ENCODE peak calls at places on chromosome 14, in six cellular contexts. Y is psoas muscle, T is stomach, S is adipocyte, A is NT2/D1, G is esophagus squamous epithelium. R is an unnamed sample.

GRCh38 chr14:99075771-99076370 is 196.1 kb downstream of the BCL11B start:
- DNase-seq in Y (no peak), T (no peak), S (no peak), A (no peak), G (no peak), R (no peak)

GRCh38 chr14:25006961-25007795 is 42.8 kb downstream of the STXBP6 start:
- DNase-seq in Y (no peak), T (no peak), S (peak), A (no peak), G (no peak), R (no peak)

GRCh38 chr14:58777541-58777979 is 139.8 kb downstream of the DACT1 start:
- DNase-seq in Y (no peak), T (no peak), S (no peak), A (no peak), G (no peak), R (no peak)

GRCh38 chr14:24051789-24052655 is at the start of gene CARMIL3:
- DNase-seq in Y (peak), T (peak), S (peak), A (no peak), G (no peak), R (peak)

GRCh38 chr14:104688755-104689619 is at the start of gene INF2:
- DNase-seq in Y (peak), T (peak), S (peak), A (no peak), G (no peak), R (peak)

GRCh38 chr14:91246051-91246852 is 1.7 kb upstream of the GPR68 start:
- DNase-seq in Y (no peak), T (no peak), S (no peak), A (no peak), G (no peak), R (no peak)

GRCh38 chr14:49641697-49642129 is 6.7 kb upstream of the DNAAF2 start:
- DNase-seq in Y (no peak), T (peak), S (no peak), A (no peak), G (no peak), R (no peak)

GRCh38 chr14:30799933-30800332 is 74.4 kb upstream of the COCH start:
- DNase-seq in Y (no peak), T (no peak), S (no peak), A (no peak), G (no peak), R (no peak)

GRCh38 chr14:68160269-68160668 is 340.7 kb downstream of the RAD51B start:
- DNase-seq in Y (no peak), T (no peak), S (peak), A (no peak), G (no peak), R (no peak)

GRCh38 chr14:30450620-30451019 is 108.3 kb upstream of the G2E3 start:
- DNase-seq in Y (no peak), T (no peak), S (peak), A (no peak), G (no peak), R (no peak)

GRCh38 chr14:105199093-105199492 is 18.0 kb upstream of the NUDT14 start:
- DNase-seq in Y (no peak), T (no peak), S (no peak), A (no peak), G (no peak), R (no peak)

GRCh38 chr14:74954232-74954946 is 1.0 kb downstream of the PGF start:
- DNase-seq in Y (no peak), T (no peak), S (no peak), A (no peak), G (no peak), R (no peak)

GRCh38 chr14:65373011-65373670 is 39.4 kb upstream of the FUT8 start:
- DNase-seq in Y (no peak), T (no peak), S (no peak), A (no peak), G (no peak), R (peak)

GRCh38 chr14:65434216-65434850 is 21.8 kb downstream of the FUT8 start:
- DNase-seq in Y (no peak), T (no peak), S (peak), A (peak), G (no peak), R (no peak)

GRCh38 chr14:101119830-101120571 is 216.5 kb upstream of the RTL1 start:
- DNase-seq in Y (peak), T (peak), S (peak), A (no peak), G (no peak), R (peak)

GRCh38 chr14:90388982-90389381 is 7.8 kb upstream of the CALM1 start:
- DNase-seq in Y (no peak), T (no peak), S (no peak), A (no peak), G (no peak), R (no peak)

GRCh38 chr14:75579882-75580281 is 1.5 kb downstream of the FLVCR2 start:
- DNase-seq in Y (no peak), T (no peak), S (peak), A (no peak), G (no peak), R (no peak)

GRCh38 chr14:66645716-66646115 is 137.8 kb downstream of the GPHN start:
- DNase-seq in Y (no peak), T (no peak), S (no peak), A (no peak), G (no peak), R (no peak)

GRCh38 chr14:33611405-33612183 is 339.3 kb downstream of the EGLN3 start:
- DNase-seq in Y (no peak), T (no peak), S (peak), A (no peak), G (no peak), R (no peak)

GRCh38 chr14:23104591-23105347 is at the start of gene CIROP:
- DNase-seq in Y (no peak), T (no peak), S (no peak), A (no peak), G (no peak), R (no peak)

GRCh38 chr14:36805116-36805515 is 143.5 kb downstream of the PAX9 start:
- DNase-seq in Y (no peak), T (no peak), S (peak), A (peak), G (no peak), R (no peak)

GRCh38 chr14:99039316-99040041 is 232.5 kb downstream of the BCL11B start:
- DNase-seq in Y (no peak), T (peak), S (no peak), A (no peak), G (no peak), R (no peak)

GRCh38 chr14:20630340-20631022 is 11.0 kb downstream of the OR6S1 start:
- DNase-seq in Y (no peak), T (no peak), S (peak), A (no peak), G (no peak), R (no peak)

GRCh38 chr14:101073598-101073965 is 170.1 kb upstream of the RTL1 start:
- DNase-seq in Y (no peak), T (no peak), S (no peak), A (no peak), G (no peak), R (peak)

GRCh38 chr14:32986791-32987545 is 48.3 kb downstream of the NPAS3 start:
- DNase-seq in Y (peak), T (no peak), S (peak), A (peak), G (no peak), R (no peak)

GRCh38 chr14:94423465-94424056 is 29.0 kb downstream of the SERPINA11 start:
- DNase-seq in Y (peak), T (peak), S (peak), A (peak), G (no peak), R (peak)

GRCh38 chr14:92651106-92651792 is 97.2 kb downstream of the LGMN start:
- DNase-seq in Y (peak), T (peak), S (no peak), A (no peak), G (no peak), R (peak)
- H3K4me3 ChIP-seq in Y (no peak), T (no peak), S (no peak), A (no peak), G (no peak), R (no peak)

GRCh38 chr14:26204954-26205479 is 392.8 kb downstream of the NOVA1 start:
- DNase-seq in Y (peak), T (peak), S (no peak), A (no peak), G (no peak), R (peak)
- H3K4me3 ChIP-seq in Y (peak), T (peak), S (peak), A (peak), G (peak), R (peak)

DNA sequence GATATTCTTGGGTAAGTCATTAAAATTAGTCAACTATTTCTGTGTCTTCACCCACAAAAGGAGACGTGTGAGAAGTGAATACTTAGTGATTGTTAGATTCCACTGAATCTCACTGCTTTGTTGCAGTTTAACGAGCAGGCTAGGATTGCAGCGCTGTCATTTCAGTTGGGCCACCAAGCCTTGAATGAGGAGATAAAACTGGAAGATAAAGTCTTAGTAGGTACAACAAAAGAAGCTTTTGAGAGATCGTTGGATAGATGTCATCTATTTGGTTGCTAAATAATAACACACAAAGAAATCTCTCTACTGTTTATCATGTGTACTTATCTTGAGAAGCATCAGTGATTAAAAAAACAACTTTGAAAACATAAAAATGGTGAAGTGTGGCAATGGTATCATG is 132.3 kb downstream of the RGS6 start:
- DNase-seq in Y (no peak), T (no peak), S (no peak), A (no peak), G (no peak), R (no peak)
- H3K4me3 ChIP-seq in Y (no peak), T (no peak), S (no peak), A (no peak), G (no peak), R (no peak)

DNA sequence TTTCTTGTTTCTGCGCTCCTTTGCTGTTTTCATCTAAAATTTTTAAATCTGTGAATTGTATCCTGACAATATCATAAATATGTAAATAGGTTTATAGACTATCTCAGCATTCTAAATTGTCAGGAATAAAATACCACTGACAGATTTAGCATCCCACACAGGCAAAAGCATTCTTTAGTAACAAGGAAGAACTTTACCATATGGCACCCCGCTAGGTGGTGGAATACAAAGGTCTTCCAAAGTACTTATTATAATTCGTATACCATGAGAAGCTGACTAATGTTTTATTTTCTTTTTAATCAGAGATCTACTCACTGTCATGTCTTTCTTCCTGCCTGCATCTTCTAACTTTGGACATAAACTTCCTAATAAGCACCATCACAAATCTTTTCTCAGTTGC is 328.8 kb upstream of the NOVA1 start:
- DNase-seq in Y (no peak), T (no peak), S (no peak), A (no peak), G (no peak), R (no peak)
- H3K4me3 ChIP-seq in Y (no peak), T (no peak), S (no peak), A (no peak), G (no peak), R (no peak)

DNA sequence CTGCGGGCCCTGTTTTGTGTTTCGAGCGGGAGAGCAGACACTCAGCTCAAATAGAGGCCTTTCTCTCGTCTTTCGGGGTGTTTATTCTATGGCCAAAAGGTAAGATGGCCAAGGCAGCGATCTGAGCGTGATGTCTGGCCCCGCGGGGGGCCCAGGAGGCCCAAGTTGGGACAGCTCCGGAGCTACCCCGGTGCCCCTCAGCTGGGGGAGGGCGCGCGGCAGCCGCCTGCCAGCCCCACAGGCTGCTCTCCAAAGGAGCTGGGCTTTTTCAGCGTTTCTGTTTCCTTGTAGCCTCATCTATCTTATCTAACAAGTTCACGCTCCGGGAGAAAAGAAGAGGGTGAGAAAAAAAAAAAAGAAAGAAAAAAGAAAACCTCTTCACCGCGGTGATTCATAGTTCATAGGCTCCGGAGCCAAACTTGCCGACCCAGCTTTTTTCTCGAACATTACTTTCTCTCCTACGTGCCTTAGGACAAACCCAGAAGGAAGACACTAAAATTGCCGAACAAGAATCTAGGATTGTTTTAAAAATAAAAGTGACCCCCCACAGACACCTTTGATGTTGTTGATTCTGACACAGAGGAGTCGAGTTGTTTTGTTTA is 7.4 kb upstream of the FOXG1 start:
- DNase-seq in Y (no peak), T (no peak), S (no peak), A (no peak), G (no peak), R (no peak)
- H3K4me3 ChIP-seq in Y (no peak), T (no peak), S (peak), A (peak), G (no peak), R (no peak)